ENCODE peak calls at places on chromosomes 11 and 22, in six cellular contexts. One of them, this sample, is unnamed.

GRCh38 chr11:126061707-126062678 is 673 bp downstream of the CDON start:
- DNase-seq in cardiac fibroblast: peak; percentile 36
- DNase-seq in stomach: no peak
- DNase-seq in WERI-Rb-1: peak; percentile 57
- DNase-seq in GM12864: no peak
- DNase-seq in AG09309: no peak
- DNase-seq in this sample: peak; percentile 70

GRCh38 chr11:64643927-64644326 is 52.9 kb downstream of the SLC22A12 start:
- DNase-seq in cardiac fibroblast: no peak
- DNase-seq in stomach: no peak
- DNase-seq in WERI-Rb-1: no peak
- DNase-seq in GM12864: no peak
- DNase-seq in AG09309: no peak
- DNase-seq in this sample: no peak

GRCh38 chr11:75768112-75768908 is at the start of gene DGAT2:
- DNase-seq in cardiac fibroblast: peak; percentile 72
- DNase-seq in stomach: peak; percentile 82
- DNase-seq in WERI-Rb-1: peak; percentile 69
- DNase-seq in GM12864: no peak
- DNase-seq in AG09309: no peak
- DNase-seq in this sample: peak; percentile 79

GRCh38 chr11:104332110-104332509 is 168.2 kb upstream of the PDGFD start:
- DNase-seq in cardiac fibroblast: no peak
- DNase-seq in stomach: peak; percentile 32
- DNase-seq in WERI-Rb-1: peak; percentile 43
- DNase-seq in GM12864: no peak
- DNase-seq in AG09309: no peak
- DNase-seq in this sample: peak; percentile 66

GRCh38 chr11:82814379-82814778 is 80.7 kb upstream of the FAM181B start:
- DNase-seq in cardiac fibroblast: no peak
- DNase-seq in stomach: no peak
- DNase-seq in WERI-Rb-1: peak; percentile 16
- DNase-seq in GM12864: no peak
- DNase-seq in AG09309: no peak
- DNase-seq in this sample: no peak

GRCh38 chr22:17243524-17243923 is 24.3 kb upstream of the ADA2 start:
- DNase-seq in cardiac fibroblast: no peak
- DNase-seq in stomach: no peak
- DNase-seq in WERI-Rb-1: no peak
- DNase-seq in GM12864: peak; percentile 90
- DNase-seq in AG09309: no peak
- DNase-seq in this sample: no peak

GRCh38 chr11:36141595-36141994 is 147.6 kb downstream of the COMMD9 start:
- DNase-seq in cardiac fibroblast: no peak
- DNase-seq in stomach: no peak
- DNase-seq in WERI-Rb-1: no peak
- DNase-seq in GM12864: no peak
- DNase-seq in AG09309: no peak
- DNase-seq in this sample: no peak

GRCh38 chr11:64438986-64439771 is 80.2 kb downstream of the RPS6KA4 start:
- DNase-seq in cardiac fibroblast: no peak
- DNase-seq in stomach: no peak
- DNase-seq in WERI-Rb-1: no peak
- DNase-seq in GM12864: no peak
- DNase-seq in AG09309: no peak
- DNase-seq in this sample: no peak

GRCh38 chr11:2663506-2663905 is 36.3 kb downstream of the KCNQ1OT1 start:
- DNase-seq in cardiac fibroblast: no peak
- DNase-seq in stomach: peak; percentile 7
- DNase-seq in WERI-Rb-1: no peak
- DNase-seq in GM12864: no peak
- DNase-seq in AG09309: no peak
- DNase-seq in this sample: no peak

GRCh38 chr11:30879322-30880020 is 293.3 kb upstream of the MPPED2 start:
- DNase-seq in cardiac fibroblast: peak; percentile 61
- DNase-seq in stomach: peak; percentile 26
- DNase-seq in WERI-Rb-1: no peak
- DNase-seq in GM12864: no peak
- DNase-seq in AG09309: no peak
- DNase-seq in this sample: no peak

GRCh38 chr22:23763579-23764331 is 965 bp downstream of the C22orf15 start:
- DNase-seq in cardiac fibroblast: no peak
- DNase-seq in stomach: no peak
- DNase-seq in WERI-Rb-1: no peak
- DNase-seq in GM12864: no peak
- DNase-seq in AG09309: no peak
- DNase-seq in this sample: no peak

GRCh38 chr22:32823024-32823730 is 21.7 kb downstream of the TIMP3 start:
- DNase-seq in cardiac fibroblast: peak; percentile 64
- DNase-seq in stomach: peak; percentile 53
- DNase-seq in WERI-Rb-1: peak; percentile 78
- DNase-seq in GM12864: no peak
- DNase-seq in AG09309: no peak
- DNase-seq in this sample: peak; percentile 67
- TF ChIP-seq CTCF in cardiac fibroblast: peak; percentile 55
- TF ChIP-seq CTCF in stomach: no peak
- TF ChIP-seq CTCF in WERI-Rb-1: peak; percentile 92
- TF ChIP-seq CTCF in GM12864: peak; percentile 62
- TF ChIP-seq CTCF in AG09309: peak; percentile 57
- TF ChIP-seq CTCF in this sample: peak; percentile 49

GRCh38 chr11:19656140-19656541 is 56.5 kb upstream of the NAV2 start:
- DNase-seq in cardiac fibroblast: no peak
- DNase-seq in stomach: no peak
- DNase-seq in WERI-Rb-1: no peak
- DNase-seq in GM12864: no peak
- DNase-seq in AG09309: no peak
- DNase-seq in this sample: no peak

GRCh38 chr11:19661827-19662226 is 50.8 kb upstream of the NAV2 start:
- DNase-seq in cardiac fibroblast: no peak
- DNase-seq in stomach: no peak
- DNase-seq in WERI-Rb-1: no peak
- DNase-seq in GM12864: no peak
- DNase-seq in AG09309: no peak
- DNase-seq in this sample: no peak

GRCh38 chr11:19660076-19660475 is 52.6 kb upstream of the NAV2 start:
- DNase-seq in cardiac fibroblast: no peak
- DNase-seq in stomach: no peak
- DNase-seq in WERI-Rb-1: no peak
- DNase-seq in GM12864: peak; percentile 54
- DNase-seq in AG09309: no peak
- DNase-seq in this sample: no peak

GRCh38 chr11:19659529-19659928 is 53.1 kb upstream of the NAV2 start:
- DNase-seq in cardiac fibroblast: no peak
- DNase-seq in stomach: no peak
- DNase-seq in WERI-Rb-1: no peak
- DNase-seq in GM12864: no peak
- DNase-seq in AG09309: no peak
- DNase-seq in this sample: no peak

GRCh38 chr11:19658344-19658743 is 54.3 kb upstream of the NAV2 start:
- DNase-seq in cardiac fibroblast: no peak
- DNase-seq in stomach: no peak
- DNase-seq in WERI-Rb-1: peak; percentile 19
- DNase-seq in GM12864: no peak
- DNase-seq in AG09309: no peak
- DNase-seq in this sample: no peak
- TF ChIP-seq CTCF in cardiac fibroblast: peak; percentile 12
- TF ChIP-seq CTCF in stomach: no peak
- TF ChIP-seq CTCF in WERI-Rb-1: peak; percentile 1
- TF ChIP-seq CTCF in GM12864: no peak
- TF ChIP-seq CTCF in AG09309: no peak
- TF ChIP-seq CTCF in this sample: no peak

DNA sequence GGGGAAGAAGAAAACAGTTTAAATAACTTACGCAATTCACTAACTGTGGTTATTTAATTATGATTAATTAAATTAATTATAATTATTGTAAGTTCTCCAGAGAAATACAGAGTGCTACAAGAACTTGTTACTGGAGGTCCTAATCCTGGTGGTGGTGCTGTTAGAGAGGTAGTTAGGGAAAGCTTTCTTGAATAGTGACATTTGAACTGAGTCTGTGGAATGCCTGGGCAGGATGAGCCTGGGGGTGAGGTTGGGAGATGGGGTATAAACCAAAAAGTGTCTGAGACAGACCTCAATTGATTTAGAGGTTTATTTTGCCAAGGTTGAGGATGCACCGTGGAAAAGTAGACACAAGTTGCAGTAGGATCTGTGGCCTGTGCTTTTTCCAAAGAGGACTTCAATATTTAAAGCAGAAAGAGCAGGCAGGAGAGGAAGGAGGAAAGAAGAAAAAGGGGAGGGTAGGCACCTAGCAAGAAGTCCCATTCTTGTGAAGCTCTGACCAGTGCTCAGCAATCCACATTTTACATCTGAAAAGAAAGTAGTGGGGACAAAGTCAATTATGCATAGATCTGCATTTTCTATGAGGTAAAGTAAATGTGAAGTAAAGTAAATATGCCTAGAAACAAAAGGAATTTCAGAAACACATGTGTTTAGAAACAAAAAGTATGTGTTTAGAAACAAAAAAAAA is 4.4 kb upstream of the ZNF202 start:
- DNase-seq in cardiac fibroblast: no peak
- DNase-seq in stomach: no peak
- DNase-seq in WERI-Rb-1: no peak
- DNase-seq in GM12864: no peak
- DNase-seq in AG09309: no peak
- DNase-seq in this sample: no peak
- TF ChIP-seq CTCF in cardiac fibroblast: no peak
- TF ChIP-seq CTCF in stomach: no peak
- TF ChIP-seq CTCF in WERI-Rb-1: no peak
- TF ChIP-seq CTCF in GM12864: no peak
- TF ChIP-seq CTCF in AG09309: no peak
- TF ChIP-seq CTCF in this sample: no peak

GRCh38 chr22:41245917-41246499 is 5.3 kb upstream of the CHADL start:
- DNase-seq in cardiac fibroblast: no peak
- DNase-seq in stomach: no peak
- DNase-seq in WERI-Rb-1: peak; percentile 26
- DNase-seq in GM12864: no peak
- DNase-seq in AG09309: no peak
- DNase-seq in this sample: no peak
- TF ChIP-seq CTCF in cardiac fibroblast: no peak
- TF ChIP-seq CTCF in stomach: no peak
- TF ChIP-seq CTCF in WERI-Rb-1: peak; percentile 51
- TF ChIP-seq CTCF in GM12864: no peak
- TF ChIP-seq CTCF in AG09309: no peak
- TF ChIP-seq CTCF in this sample: no peak

DNA sequence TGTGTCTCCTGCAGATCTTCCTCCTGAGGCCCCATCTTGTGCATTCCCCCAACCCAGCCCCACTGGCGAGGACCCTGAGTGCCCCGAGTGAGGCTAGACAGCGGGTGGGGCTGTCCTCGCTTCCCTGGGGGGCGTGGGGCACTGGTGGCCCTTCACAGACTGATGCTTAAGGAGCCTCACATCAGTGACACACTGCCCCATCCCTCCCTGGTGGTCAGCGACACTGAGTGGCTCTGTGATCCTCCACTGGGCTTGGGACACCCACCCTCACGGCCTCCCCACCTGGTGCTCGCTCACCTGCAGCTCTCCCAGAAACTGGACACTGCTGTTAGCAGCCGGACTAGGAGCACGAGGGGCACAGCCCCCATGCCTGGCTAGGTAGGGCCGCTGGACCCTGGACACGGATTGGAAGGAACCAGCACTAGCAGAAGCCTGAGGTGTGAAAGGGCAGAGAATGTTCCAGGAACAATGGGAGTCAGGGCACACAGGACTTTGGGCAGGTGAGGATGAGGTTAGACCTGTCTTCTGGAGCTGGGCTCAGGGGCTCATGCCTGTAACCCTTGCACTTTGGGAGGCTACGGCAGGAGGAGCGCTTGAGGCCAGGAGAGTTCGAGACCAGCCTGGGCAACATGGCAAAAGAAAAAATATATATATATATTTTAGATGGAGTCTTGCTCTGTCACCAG is 23.2 kb upstream of the TXNRD2 start:
- DNase-seq in cardiac fibroblast: no peak
- DNase-seq in stomach: no peak
- DNase-seq in WERI-Rb-1: no peak
- DNase-seq in GM12864: no peak
- DNase-seq in AG09309: no peak
- DNase-seq in this sample: no peak
- TF ChIP-seq CTCF in cardiac fibroblast: no peak
- TF ChIP-seq CTCF in stomach: no peak
- TF ChIP-seq CTCF in WERI-Rb-1: no peak
- TF ChIP-seq CTCF in GM12864: no peak
- TF ChIP-seq CTCF in AG09309: no peak
- TF ChIP-seq CTCF in this sample: no peak

DNA sequence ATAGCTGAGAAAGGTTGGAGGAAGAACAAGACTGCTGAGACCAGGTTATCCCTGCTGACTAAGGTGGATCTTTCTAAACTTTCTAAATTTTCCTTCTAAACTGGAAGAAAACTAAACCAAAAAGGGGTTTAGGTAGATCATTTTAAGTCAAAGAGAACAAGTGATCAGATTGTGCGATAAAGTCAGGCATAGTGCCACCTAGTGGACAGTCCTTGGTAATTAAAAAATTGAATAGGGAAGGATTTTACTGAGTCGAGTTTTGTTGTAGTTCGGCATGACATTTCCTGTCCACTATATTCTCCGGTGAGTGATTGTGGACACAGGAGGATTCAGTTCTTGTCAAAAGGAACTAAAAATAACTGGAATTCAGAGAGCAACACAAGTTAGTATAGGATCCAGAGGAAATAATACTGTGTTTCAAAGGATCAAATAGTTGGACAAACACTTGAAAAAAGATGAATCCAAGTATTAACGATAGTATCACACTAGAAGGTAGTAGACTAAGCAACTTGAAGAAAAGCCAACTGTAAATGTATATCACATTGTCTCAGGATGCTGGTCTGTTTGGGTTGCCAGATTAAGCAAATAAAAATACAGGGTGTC is 1236.4 kb downstream of the FAM181B start:
- DNase-seq in cardiac fibroblast: peak; percentile 14
- DNase-seq in stomach: no peak
- DNase-seq in WERI-Rb-1: peak; percentile 31
- DNase-seq in GM12864: peak; percentile 3
- DNase-seq in AG09309: no peak
- DNase-seq in this sample: no peak
- TF ChIP-seq CTCF in cardiac fibroblast: peak; percentile 32
- TF ChIP-seq CTCF in stomach: peak; percentile 28
- TF ChIP-seq CTCF in WERI-Rb-1: peak; percentile 57
- TF ChIP-seq CTCF in GM12864: peak; percentile 62
- TF ChIP-seq CTCF in AG09309: peak; percentile 31
- TF ChIP-seq CTCF in this sample: peak; percentile 85

DNA sequence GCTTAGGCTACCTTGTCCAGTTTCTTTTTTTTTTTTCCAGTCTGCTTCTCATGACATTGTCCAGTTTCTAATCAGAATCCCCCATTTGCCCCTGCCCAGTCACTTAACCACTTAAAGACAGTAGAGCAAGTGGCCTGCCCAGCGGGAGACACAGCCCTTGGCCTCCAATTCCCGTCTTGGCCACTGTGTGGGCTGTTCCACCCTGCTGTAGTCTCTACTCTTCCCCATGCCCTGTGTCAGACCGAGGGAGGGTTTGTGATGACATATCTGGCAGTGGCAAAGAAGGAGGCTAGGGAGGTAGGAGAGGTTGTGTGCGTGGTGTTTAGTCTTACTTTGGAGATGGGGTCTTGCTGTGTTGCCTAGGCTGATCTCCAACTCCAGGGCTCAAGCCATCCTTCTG is 11.5 kb downstream of the PPFIA1 start:
- DNase-seq in cardiac fibroblast: no peak
- DNase-seq in stomach: no peak
- DNase-seq in WERI-Rb-1: no peak
- DNase-seq in GM12864: no peak
- DNase-seq in AG09309: no peak
- DNase-seq in this sample: no peak
- TF ChIP-seq CTCF in cardiac fibroblast: no peak
- TF ChIP-seq CTCF in stomach: no peak
- TF ChIP-seq CTCF in WERI-Rb-1: no peak
- TF ChIP-seq CTCF in GM12864: no peak
- TF ChIP-seq CTCF in AG09309: no peak
- TF ChIP-seq CTCF in this sample: no peak

This sample was measured in glutamatergic neuron.